ENCODE peak calls at places on chromosome 12, in six cellular contexts. V is endothelial cell, R is fibroblast of pulmonary artery, D is brain pericyte, Q is MG63, A is nucleus accumbens. L is an unnamed sample.

GRCh38 chr12:54222609-54223008 is 33.8 kb upstream of the SMUG1 start:
- DNase-seq in V (no peak), Q (peak), A (no peak), R (peak), D (no peak), L (no peak)

GRCh38 chr12:3034067-3034750 is 43.0 kb upstream of the TSPAN9 start:
- DNase-seq in D (no peak), R (peak), V (peak), Q (peak), A (peak), L (peak)

GRCh38 chr12:50164963-50165362 is 2.2 kb downstream of the CERS5 start:
- DNase-seq in A (no peak), Q (no peak), D (no peak), R (no peak), V (no peak), L (no peak)

GRCh38 chr12:28699029-28699428 is 450.0 kb upstream of the FAR2 start:
- DNase-seq in V (no peak), Q (no peak), A (no peak), R (no peak), D (no peak), L (no peak)

GRCh38 chr12:23824358-23824757 is 125.1 kb downstream of the SOX5 start:
- DNase-seq in V (no peak), R (no peak), Q (no peak), D (no peak), A (no peak), L (no peak)

GRCh38 chr12:117466677-117467362 is 105.4 kb upstream of the NOS1 start:
- DNase-seq in Q (no peak), R (no peak), D (no peak), A (no peak), V (no peak), L (no peak)

GRCh38 chr12:6341439-6342139 is at the start of gene TNFRSF1A:
- DNase-seq in A (no peak), R (peak), Q (peak), V (peak), D (no peak), L (peak)

GRCh38 chr12:1059162-1059561 is 68.1 kb downstream of the ERC1 start:
- DNase-seq in V (no peak), A (no peak), R (peak), Q (no peak), D (no peak), L (no peak)

GRCh38 chr12:6551063-6551461 is 4.8 kb downstream of the IFFO1 start:
- DNase-seq in D (no peak), V (no peak), R (no peak), A (peak), Q (no peak), L (no peak)

GRCh38 chr12:76025601-76026575 is 5.7 kb downstream of the PHLDA1 start:
- DNase-seq in D (no peak), Q (no peak), A (no peak), R (peak), V (no peak), L (no peak)

GRCh38 chr12:42235426-42235825 is 2.6 kb downstream of the YAF2 start:
- DNase-seq in A (no peak), V (no peak), D (no peak), Q (no peak), R (no peak), L (no peak)

GRCh38 chr12:16359512-16360491 is 12.4 kb downstream of the MGST1 start:
- DNase-seq in R (peak), V (peak), Q (peak), A (no peak), D (no peak), L (peak)

GRCh38 chr12:62966990-62967506 is 32.1 kb upstream of the PPM1H start:
- DNase-seq in A (no peak), D (no peak), V (no peak), R (no peak), Q (no peak), L (no peak)

L was measured in HAP-1.